ENCODE peak calls at places on chromosomes 16 and 17, in eight cellular contexts. R is cardiac fibroblast; H is astrocyte of the cerebellum; U is D721Med; I is endodermal cell; J is cardiac muscle cell; C is MCF 10A; N is CD8-positive, alpha-beta T cell. Q is an unnamed sample.

GRCh38 chr17:77503916-77504651 is 363.3 kb downstream of the SEC14L1 start:
- DNase-seq in C (no peak), R (no peak), I (peak), N (peak), U (no peak), H (no peak), J (no peak), Q (no peak)

GRCh38 chr17:40730974-40731373 is 24.2 kb downstream of the KRT25 start:
- DNase-seq in J (no peak), N (no peak), R (no peak), U (no peak), H (no peak), I (no peak), C (no peak), Q (no peak)

GRCh38 chr16:51538707-51539604 is 387.9 kb upstream of the SALL1 start:
- DNase-seq in H (peak), U (no peak), I (peak), J (peak), C (peak), R (peak), N (no peak), Q (no peak)

GRCh38 chr16:27318399-27319256 is 4.9 kb downstream of the IL4R start:
- DNase-seq in R (peak), I (peak), J (peak), U (no peak), N (peak), C (peak), H (no peak), Q (no peak)

GRCh38 chr17:3865166-3865565 is 19.1 kb upstream of the NCBP3 start:
- DNase-seq in H (no peak), U (no peak), J (peak), I (no peak), R (peak), N (no peak), C (peak), Q (peak)

GRCh38 chr16:16155234-16155633 is 68.1 kb downstream of the ABCC6 start:
- DNase-seq in H (no peak), U (no peak), J (no peak), R (no peak), C (no peak), N (no peak), I (no peak), Q (no peak)

GRCh38 chr16:30561212-30561816 is 3.1 kb upstream of the ZNF764 start:
- DNase-seq in C (no peak), R (peak), U (no peak), H (no peak), N (peak), I (peak), J (no peak), Q (no peak)

GRCh38 chr17:19372004-19372365 is 6.3 kb upstream of the MAPK7 start:
- DNase-seq in H (no peak), R (no peak), I (peak), C (no peak), U (no peak), J (no peak), N (no peak), Q (no peak)

GRCh38 chr17:65496801-65497200 is 64.6 kb downstream of the AXIN2 start:
- DNase-seq in H (no peak), U (no peak), R (no peak), C (no peak), N (no peak), J (no peak), I (no peak), Q (no peak)

GRCh38 chr16:2835638-2836493 is 5.8 kb downstream of the ZG16B start:
- DNase-seq in U (no peak), H (peak), R (peak), J (peak), N (no peak), C (peak), I (peak), Q (peak)

GRCh38 chr17:62653831-62654829 is 26.7 kb downstream of the MRC2 start:
- DNase-seq in U (no peak), R (peak), N (no peak), I (peak), C (no peak), H (no peak), J (peak), Q (peak)

GRCh38 chr17:42282478-42283080 is 5.7 kb upstream of the STAT5A start:
- DNase-seq in N (peak), U (no peak), C (no peak), I (peak), J (no peak), H (no peak), R (no peak), Q (no peak)

GRCh38 chr17:3990391-3991127 is 26.3 kb upstream of the ATP2A3 start:
- DNase-seq in U (no peak), R (no peak), N (no peak), J (no peak), C (peak), I (no peak), H (no peak), Q (no peak)

GRCh38 chr16:80198265-80198994 is 342.4 kb upstream of the DYNLRB2 start:
- DNase-seq in N (no peak), U (no peak), J (peak), R (peak), C (no peak), I (peak), H (peak), Q (no peak)

GRCh38 chr16:67399749-67400704 is 6.7 kb upstream of the TPPP3 start:
- DNase-seq in C (no peak), H (no peak), N (no peak), I (no peak), U (no peak), J (no peak), R (no peak), Q (no peak)

GRCh38 chr17:71338396-71338795 is 782.4 kb upstream of the SOX9 start:
- DNase-seq in H (peak), J (peak), N (no peak), I (no peak), U (no peak), C (peak), R (peak), Q (peak)

GRCh38 chr17:46129302-46129701 is 63.9 kb downstream of the KANSL1 start:
- DNase-seq in U (no peak), C (no peak), I (no peak), N (no peak), J (no peak), H (no peak), R (no peak), Q (no peak)

GRCh38 chr17:32876414-32877163 is at the start of gene MYO1D:
- DNase-seq in C (peak), H (no peak), N (peak), R (no peak), J (no peak), I (peak), U (no peak), Q (no peak)

GRCh38 chr17:34650361-34650760 is 71.0 kb downstream of the TMEM132E start:
- DNase-seq in H (no peak), N (no peak), C (no peak), J (no peak), R (no peak), U (no peak), I (no peak), Q (no peak)

GRCh38 chr17:32494621-32495346 is 8.0 kb downstream of the CDK5R1 start:
- DNase-seq in U (no peak), N (no peak), I (no peak), R (no peak), J (no peak), C (no peak), H (no peak), Q (no peak)

GRCh38 chr16:87538594-87538993 is 45.8 kb upstream of the ZCCHC14 start:
- DNase-seq in I (no peak), H (peak), C (no peak), N (no peak), U (no peak), R (peak), J (peak), Q (peak)

DNA sequence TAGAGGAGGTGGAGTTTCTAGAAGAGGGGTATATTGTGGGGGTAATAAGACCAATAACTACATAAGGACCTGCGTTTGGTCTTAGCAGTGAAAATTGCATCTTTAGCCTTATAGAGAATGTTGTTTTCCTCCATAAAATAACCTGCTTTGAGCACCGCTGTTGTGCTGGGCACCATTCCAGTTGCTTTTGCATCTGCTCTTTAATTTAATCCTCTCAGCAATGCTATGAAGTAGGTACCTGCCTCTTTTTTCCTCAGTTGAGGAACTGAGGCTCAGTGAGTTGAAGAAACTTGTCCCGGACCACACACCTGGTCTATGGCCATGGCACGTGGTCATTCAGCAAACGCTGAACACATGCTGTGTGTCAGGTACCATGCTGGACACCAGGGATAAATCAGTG is 238.1 kb downstream of the MSI2 start:
- DNase-seq in C (no peak), R (no peak), I (no peak), N (no peak), H (no peak), U (no peak), J (no peak), Q (no peak)
- TF ChIP-seq CTCF in C (no peak), R (no peak), I (no peak), N (no peak), H (no peak), U (no peak), J (no peak), Q (no peak)

GRCh38 chr16:49281843-49282642 is 405 bp upstream of the CBLN1 start:
- DNase-seq in N (no peak), R (peak), H (no peak), J (peak), C (no peak), I (peak), U (peak), Q (no peak)
- TF ChIP-seq CTCF in N (no peak), R (no peak), H (no peak), J (peak), C (no peak), I (peak), U (peak), Q (no peak)

GRCh38 chr16:81706327-81707295 is 72.5 kb upstream of the PLCG2 start:
- DNase-seq in N (no peak), U (no peak), C (no peak), H (no peak), J (no peak), R (no peak), I (no peak), Q (no peak)

GRCh38 chr16:81707411-81708321 is 71.4 kb upstream of the PLCG2 start:
- DNase-seq in J (no peak), R (peak), N (no peak), H (no peak), U (no peak), I (no peak), C (peak), Q (no peak)

GRCh38 chr16:81710596-81710995 is 68.5 kb upstream of the PLCG2 start:
- DNase-seq in R (no peak), U (no peak), C (no peak), I (peak), N (no peak), H (no peak), J (no peak), Q (no peak)

GRCh38 chr16:81709369-81709900 is 69.7 kb upstream of the PLCG2 start:
- DNase-seq in I (no peak), U (no peak), J (no peak), N (no peak), R (no peak), H (no peak), C (no peak), Q (no peak)

DNA sequence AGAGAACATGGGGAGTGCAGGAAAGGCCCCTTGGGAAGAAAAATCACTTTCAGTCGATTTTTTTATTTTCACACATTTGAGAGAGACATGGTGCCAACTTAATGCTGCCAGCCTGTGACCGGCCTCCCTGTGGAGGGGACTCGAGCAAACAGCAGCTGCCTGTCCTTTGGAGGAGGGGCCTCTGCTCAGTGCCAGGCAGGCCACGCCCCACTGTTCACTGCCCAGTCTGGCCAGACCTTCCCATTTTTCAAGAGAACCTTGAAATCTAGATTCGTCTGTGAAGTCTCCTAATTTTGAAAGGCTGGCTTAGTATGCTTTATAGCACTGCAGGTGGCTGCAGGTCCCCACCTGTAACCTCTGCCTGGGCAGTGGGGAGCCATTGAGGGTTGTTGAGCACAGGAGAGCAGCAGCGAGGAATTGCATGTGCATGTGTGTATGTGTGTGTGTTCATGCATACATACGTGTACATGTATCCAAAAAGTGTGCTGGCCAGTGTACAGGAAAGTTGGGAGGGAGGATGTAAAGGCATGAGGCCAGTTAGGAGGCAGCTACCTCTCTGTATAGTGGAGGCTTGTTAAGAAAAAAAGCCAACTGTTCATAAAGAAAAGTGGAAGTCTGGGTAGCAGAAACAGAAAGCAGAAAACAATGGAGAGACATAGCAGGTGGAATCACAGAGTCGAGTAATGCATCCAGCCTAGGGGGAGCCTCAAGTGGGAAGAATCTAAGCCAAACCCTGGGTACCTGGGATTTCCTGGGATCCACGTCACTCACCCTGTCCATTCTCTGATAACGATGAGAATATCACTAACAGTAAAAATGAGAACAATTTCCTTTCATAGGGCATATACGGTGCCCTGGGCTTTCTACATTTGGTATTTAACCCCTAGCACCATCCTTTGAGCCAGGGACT is 70.4 kb upstream of the PLCG2 start:
- DNase-seq in I (no peak), R (no peak), J (no peak), N (no peak), C (no peak), H (no peak), U (no peak), Q (no peak)
- TF ChIP-seq CTCF in I (no peak), R (no peak), J (no peak), N (no peak), C (no peak), H (no peak), U (no peak), Q (no peak)

GRCh38 chr16:84382396-84382795 is 14.1 kb downstream of the ATP2C2 start:
- DNase-seq in N (no peak), J (no peak), H (no peak), C (no peak), U (no peak), I (no peak), R (no peak), Q (no peak)
- TF ChIP-seq CTCF in N (no peak), J (no peak), H (no peak), C (no peak), U (no peak), I (no peak), R (no peak), Q (no peak)

GRCh38 chr16:85221081-85221809 is 109.0 kb upstream of the CIBAR2 start:
- DNase-seq in U (no peak), N (no peak), C (no peak), I (no peak), H (no peak), J (no peak), R (no peak), Q (no peak)

GRCh38 chr16:85222151-85222863 is 110.0 kb upstream of the CIBAR2 start:
- DNase-seq in N (no peak), R (no peak), J (no peak), C (no peak), I (peak), U (no peak), H (no peak), Q (no peak)

GRCh38 chr16:85216522-85217375 is 104.5 kb upstream of the CIBAR2 start:
- DNase-seq in C (no peak), R (no peak), H (no peak), N (no peak), I (no peak), U (no peak), J (no peak), Q (no peak)

GRCh38 chr16:85221810-85222150 is 109.5 kb upstream of the CIBAR2 start:
- DNase-seq in C (no peak), R (no peak), U (no peak), H (no peak), I (peak), N (no peak), J (no peak), Q (no peak)

DNA sequence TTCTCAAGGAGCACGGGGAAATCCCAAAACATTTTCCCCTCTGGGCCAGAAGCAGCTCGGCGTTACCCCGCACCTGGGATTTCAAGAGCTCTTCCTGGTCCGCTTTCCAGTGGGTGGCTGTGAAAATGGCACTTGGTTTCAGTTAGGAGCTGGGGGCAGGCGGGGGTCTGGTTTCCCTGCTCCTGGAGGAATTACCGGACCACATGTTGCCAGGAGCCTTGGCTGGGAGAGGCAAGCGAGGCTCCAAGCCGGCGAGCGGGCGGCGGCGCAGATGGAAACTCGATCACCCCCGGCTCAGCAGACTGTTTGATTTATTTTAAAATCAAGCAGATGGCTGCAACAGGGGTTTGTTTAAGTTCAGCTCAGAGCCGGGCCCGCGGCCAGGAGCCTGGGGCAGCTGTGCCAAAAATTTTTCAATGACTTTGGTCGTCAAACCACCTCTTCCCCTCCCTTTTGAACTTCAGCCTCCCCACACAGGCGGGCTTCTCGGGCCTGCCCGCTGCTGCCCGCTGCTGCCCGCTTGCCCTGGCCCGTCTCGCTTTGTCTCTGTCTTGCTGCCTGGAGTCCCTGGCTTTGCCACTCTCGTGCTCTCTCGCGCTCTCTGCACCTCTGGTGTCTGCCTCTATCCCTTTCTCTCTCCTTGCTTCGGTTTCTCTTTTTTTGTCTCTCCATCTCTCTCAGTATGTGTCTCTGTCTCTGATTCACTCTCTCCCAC is 108.0 kb upstream of the CIBAR2 start:
- DNase-seq in C (peak), H (no peak), R (peak), I (no peak), U (no peak), J (peak), N (no peak), Q (peak)
- TF ChIP-seq CTCF in C (no peak), H (no peak), R (no peak), I (no peak), U (no peak), J (no peak), N (no peak), Q (no peak)

GRCh38 chr17:49821916-49822315 is 26.0 kb downstream of the TAC4 start:
- DNase-seq in C (no peak), R (no peak), H (no peak), J (no peak), I (no peak), N (no peak), U (no peak), Q (no peak)

GRCh38 chr17:49820773-49821172 is 27.1 kb downstream of the TAC4 start:
- DNase-seq in U (no peak), C (no peak), N (no peak), H (no peak), I (no peak), J (no peak), R (no peak), Q (no peak)

GRCh38 chr17:49823614-49824013 is 24.3 kb downstream of the TAC4 start:
- DNase-seq in U (no peak), R (peak), N (no peak), H (peak), J (no peak), C (no peak), I (no peak), Q (no peak)

GRCh38 chr17:49821466-49821865 is 26.4 kb downstream of the TAC4 start:
- DNase-seq in I (no peak), H (no peak), J (no peak), U (no peak), R (no peak), C (no peak), N (no peak), Q (no peak)

GRCh38 chr17:49822829-49823228 is 25.0 kb downstream of the TAC4 start:
- DNase-seq in U (no peak), J (peak), C (no peak), I (no peak), R (peak), H (no peak), N (no peak), Q (peak)
- TF ChIP-seq CTCF in U (no peak), J (no peak), C (no peak), I (no peak), R (no peak), H (no peak), N (no peak), Q (no peak)

GRCh38 chr16:26231647-26232046 is 539.9 kb downstream of the HS3ST4 start:
- DNase-seq in R (no peak), U (no peak), C (no peak), I (no peak), H (no peak), N (no peak), J (no peak), Q (no peak)
- TF ChIP-seq CTCF in R (no peak), U (no peak), C (no peak), I (no peak), H (no peak), N (no peak), J (no peak), Q (no peak)